ENCODE peak calls at places on chromosomes 4 and X, in five cellular contexts. F is brain microvascular endothelial cell, M is WERI-Rb-1, W is foreskin fibroblast, V is heart right ventricle. E is an unnamed sample.

GRCh38 chr4:173218411-173219125 is 50.0 kb downstream of the GALNT7 start:
- DNase-seq in F (peak), M (no peak), W (peak), V (no peak), E (peak)

GRCh38 chr4:151045907-151046306 is 30.8 kb upstream of the LRBA start:
- DNase-seq in F (no peak), M (peak), W (no peak), V (no peak), E (no peak)

GRCh38 chr4:123777297-123777859 is 380.8 kb downstream of the SPRY1 start:
- DNase-seq in F (no peak), M (no peak), W (peak), V (no peak), E (no peak)

GRCh38 chr4:106140601-106141000 is 175.4 kb downstream of the TBCK start:
- DNase-seq in F (no peak), M (no peak), W (no peak), V (no peak), E (no peak)

GRCh38 chr4:177128306-177128705 is 181.4 kb upstream of the NEIL3 start:
- DNase-seq in F (no peak), M (no peak), W (peak), V (no peak), E (no peak)

GRCh38 chr4:75211422-75211821 is 278.5 kb downstream of the PARM1 start:
- DNase-seq in F (no peak), M (no peak), W (no peak), V (no peak), E (no peak)

GRCh38 chrX:36856849-36857248 is 151.3 kb upstream of the FAM47C start:
- DNase-seq in F (no peak), M (no peak), W (no peak), V (no peak), E (no peak)

GRCh38 chrX:132025085-132025484 is 2.0 kb downstream of the STK26 start:
- DNase-seq in F (no peak), M (no peak), W (no peak), V (no peak), E (no peak)

GRCh38 chr4:188892837-188893236 is 753.6 kb downstream of the TRIML1 start:
- DNase-seq in F (no peak), M (no peak), W (no peak), V (no peak), E (no peak)

GRCh38 chrX:87475793-87476192 is 41.8 kb upstream of the KLHL4 start:
- DNase-seq in F (no peak), M (no peak), W (no peak), V (no peak), E (no peak)

GRCh38 chrX:116204947-116205346 is 34.4 kb downstream of the AGTR2 start:
- DNase-seq in F (peak), M (no peak), W (peak), V (no peak), E (no peak)

GRCh38 chr4:69025191-69025998 is 70.9 kb upstream of the UGT2B7 start:
- DNase-seq in F (no peak), M (peak), W (no peak), V (no peak), E (no peak)

GRCh38 chrX:80282535-80282934 is 137.7 kb upstream of the TENT5D start:
- DNase-seq in F (no peak), M (no peak), W (no peak), V (no peak), E (no peak)

GRCh38 chr4:113410686-113411085 is 350.9 kb downstream of the CAMK2D start:
- DNase-seq in F (no peak), M (no peak), W (no peak), V (no peak), E (no peak)

GRCh38 chrX:3181846-3182245 is 140.6 kb downstream of the ARSF start:
- DNase-seq in F (no peak), M (no peak), W (peak), V (no peak), E (no peak)

GRCh38 chr4:29075366-29075765 is 1644.8 kb upstream of the PCDH7 start:
- DNase-seq in F (no peak), M (no peak), W (no peak), V (no peak), E (no peak)

GRCh38 chr4:76459291-76459723 is 24.3 kb downstream of the SHROOM3 start:
- DNase-seq in F (peak), M (no peak), W (no peak), V (no peak), E (peak)

GRCh38 chr4:68373513-68373912 is 23.6 kb upstream of the YTHDC1 start:
- DNase-seq in F (peak), M (no peak), W (peak), V (peak), E (no peak)

GRCh38 chr4:85498068-85498733 is 23.3 kb downstream of the ARHGAP24 start:
- DNase-seq in F (peak), M (no peak), W (peak), V (no peak), E (no peak)

GRCh38 chr4:38119663-38120374 is 159.6 kb downstream of the PTTG2 start:
- DNase-seq in F (peak), M (peak), W (peak), V (peak), E (no peak)

GRCh38 chr4:176548571-176548970 is 228.8 kb downstream of the SPCS3 start:
- DNase-seq in F (peak), M (peak), W (peak), V (no peak), E (peak)

GRCh38 chr4:152359208-152360044 is 176.5 kb downstream of the FBXW7 start:
- DNase-seq in F (no peak), M (no peak), W (no peak), V (no peak), E (no peak)

GRCh38 chr4:88219099-88219498 is 60.7 kb upstream of the ABCG2 start:
- DNase-seq in F (no peak), M (no peak), W (peak), V (no peak), E (peak)

GRCh38 chr4:140802591-140802990 is 46.4 kb upstream of the TBC1D9 start:
- DNase-seq in F (no peak), M (peak), W (no peak), V (no peak), E (no peak)

GRCh38 chrX:19344207-19344534 is 444 bp downstream of the PDHA1 start:
- DNase-seq in F (no peak), M (no peak), W (no peak), V (no peak), E (no peak)

GRCh38 chr4:160510925-160511324 is 1408.0 kb downstream of the RAPGEF2 start:
- DNase-seq in F (peak), M (no peak), W (no peak), V (no peak), E (no peak)

GRCh38 chr4:157012781-157013180 is 41.2 kb upstream of the PDGFC start:
- DNase-seq in F (peak), M (no peak), W (no peak), V (no peak), E (peak)

GRCh38 chr4:68175562-68176155 is 46.0 kb upstream of the TMPRSS11F start:
- DNase-seq in F (peak), M (peak), W (peak), V (no peak), E (peak)

DNA sequence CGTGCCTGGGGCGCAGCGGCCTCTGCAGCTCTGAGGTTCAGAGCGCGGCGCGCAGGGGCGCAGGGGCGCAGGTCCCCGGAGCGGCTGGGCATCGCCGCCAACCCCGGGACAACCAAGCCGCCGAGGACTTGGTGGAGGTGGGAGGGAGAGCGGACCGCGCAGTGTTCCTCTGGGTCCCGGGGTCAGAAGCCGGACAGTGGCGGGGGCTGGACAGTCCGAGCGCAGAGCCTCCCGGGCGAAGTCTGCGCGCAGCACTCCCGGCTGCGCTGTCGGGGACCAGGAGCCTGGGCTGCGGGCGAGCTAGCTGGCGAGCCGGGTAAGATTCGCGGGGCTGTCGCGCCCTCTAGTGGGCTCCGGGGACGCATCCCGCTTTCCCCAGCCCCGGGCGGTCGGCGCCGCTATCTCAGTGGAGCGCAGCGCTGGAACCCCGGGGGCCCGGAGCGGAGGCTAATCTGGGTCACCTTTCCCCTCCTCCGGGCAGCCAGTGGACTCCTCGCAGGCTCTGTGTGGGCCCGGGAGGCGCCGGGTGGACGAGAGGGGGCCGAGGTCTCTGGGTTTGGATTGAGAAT is 4.1 kb downstream of the PDGFRA start:
- DNase-seq in F (peak), M (peak), W (peak), V (peak), E (no peak)
- TF ChIP-seq CTCF in F (peak), M (peak), W (peak), V (peak), E (peak)

GRCh38 chr4:73870260-73870659 is 1.1 kb downstream of the CXCL1 start:
- DNase-seq in F (no peak), M (no peak), W (no peak), V (no peak), E (no peak)

GRCh38 chr4:73869130-73870055 is at the start of gene CXCL1:
- DNase-seq in F (no peak), M (peak), W (peak), V (peak), E (no peak)

GRCh38 chr4:73872331-73873108 is 3.3 kb downstream of the CXCL1 start:
- DNase-seq in F (no peak), M (no peak), W (no peak), V (no peak), E (no peak)

GRCh38 chr4:73871911-73872310 is 2.7 kb downstream of the CXCL1 start:
- DNase-seq in F (no peak), M (no peak), W (no peak), V (no peak), E (no peak)

GRCh38 chr4:73870778-73871177 is 1.6 kb downstream of the CXCL1 start:
- DNase-seq in F (no peak), M (no peak), W (peak), V (no peak), E (no peak)
- H3K4me3 ChIP-seq in F (no peak), M (no peak), W (no peak), V (no peak), E (no peak)

GRCh38 chr4:35725131-35725530 is 519.2 kb downstream of the ARAP2 start:
- DNase-seq in F (no peak), M (no peak), W (no peak), V (no peak), E (no peak)
- TF ChIP-seq CTCF in F (no peak), M (peak), W (no peak), V (no peak), E (no peak)

DNA sequence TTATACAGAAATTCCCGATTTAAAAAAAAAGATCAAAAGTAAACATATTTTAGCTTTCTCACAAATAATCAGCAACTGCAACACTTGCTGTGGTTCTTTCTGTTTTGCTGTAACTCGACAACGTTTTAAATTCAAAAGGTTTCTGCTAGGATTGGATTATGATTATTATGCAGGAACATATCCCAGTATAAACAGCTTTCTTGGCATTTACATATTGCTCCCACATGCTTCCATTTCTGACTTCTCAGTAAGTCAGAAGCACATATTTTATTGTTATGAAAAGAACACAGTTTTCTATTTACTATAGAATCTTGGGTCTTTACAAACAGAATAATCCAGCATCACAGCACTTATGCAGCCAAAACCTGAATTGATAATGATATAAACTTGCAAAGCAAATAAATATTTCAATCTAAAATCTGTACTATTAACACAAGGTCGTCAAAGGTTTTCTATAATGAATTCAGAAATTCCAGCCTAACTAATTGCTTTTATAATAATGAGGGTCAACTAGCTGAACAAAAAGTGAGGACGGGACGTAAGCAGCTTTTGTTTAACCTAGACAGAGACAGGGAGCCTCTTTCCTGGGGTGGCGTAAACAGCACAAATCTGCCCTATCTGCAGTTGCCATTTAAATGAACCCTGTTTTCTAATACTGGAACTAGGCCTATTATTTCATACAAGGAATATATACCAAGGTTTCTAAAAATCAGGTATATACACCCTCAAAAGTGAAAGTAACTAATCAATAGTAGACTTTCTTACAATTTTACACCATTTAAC is 9.8 kb upstream of the PCDH18 start:
- DNase-seq in F (no peak), M (no peak), W (peak), V (no peak), E (no peak)
- H3K4me3 ChIP-seq in F (peak), M (no peak), W (peak), V (no peak), E (peak)

DNA sequence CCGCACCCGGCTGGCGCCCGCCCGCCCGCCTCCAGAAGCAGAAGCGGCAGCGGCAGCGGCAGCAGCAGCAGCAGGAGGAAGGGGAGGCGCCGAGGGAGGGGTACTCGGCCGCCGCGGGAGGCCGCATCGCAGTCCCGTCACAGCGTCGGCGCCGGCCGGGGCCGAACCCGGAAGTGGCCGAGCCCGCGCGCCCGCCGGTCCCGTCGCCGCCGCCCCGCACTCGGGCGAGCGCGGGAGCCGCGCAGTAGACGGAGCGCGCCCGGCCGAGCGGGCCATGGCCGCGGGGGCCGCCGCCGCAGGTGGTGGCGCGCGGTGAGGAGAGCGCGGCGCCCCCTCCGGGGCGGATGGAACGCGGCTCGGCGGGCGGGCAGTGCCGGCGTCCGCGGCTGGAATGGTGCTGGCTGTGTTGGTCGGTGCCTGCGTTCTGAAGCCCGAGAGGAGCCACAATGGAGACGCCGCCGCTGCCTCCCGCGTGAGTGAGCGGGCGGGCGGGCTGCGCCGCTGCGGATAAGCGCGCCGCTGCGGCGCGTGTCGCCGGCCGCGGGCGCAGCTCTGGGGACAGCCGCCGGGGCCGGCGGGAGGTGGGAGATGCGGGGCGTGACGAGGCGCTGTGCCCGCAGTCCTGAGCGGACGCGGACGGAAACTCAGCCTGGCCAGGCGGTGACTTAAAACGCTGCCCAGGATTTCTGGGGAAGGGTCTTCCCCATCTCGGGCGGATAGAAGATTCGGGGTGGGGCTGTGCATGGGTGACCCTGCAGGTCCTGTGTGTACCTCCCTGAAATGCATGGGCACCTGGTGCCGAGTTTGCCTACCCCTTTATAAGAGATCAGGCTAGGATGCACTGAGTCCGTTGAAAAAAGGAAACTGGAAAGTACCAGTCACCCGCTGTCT is at the start of gene KLHL2:
- DNase-seq in F (peak), M (peak), W (peak), V (peak), E (no peak)
- TF ChIP-seq CTCF in F (no peak), M (no peak), W (no peak), V (no peak), E (no peak)

GRCh38 chrX:84165716-84166115 is 22.3 kb downstream of the RPS6KA6 start:
- DNase-seq in F (no peak), M (no peak), W (no peak), V (no peak), E (no peak)
- H3K4me3 ChIP-seq in F (no peak), M (no peak), W (no peak), V (no peak), E (no peak)

DNA sequence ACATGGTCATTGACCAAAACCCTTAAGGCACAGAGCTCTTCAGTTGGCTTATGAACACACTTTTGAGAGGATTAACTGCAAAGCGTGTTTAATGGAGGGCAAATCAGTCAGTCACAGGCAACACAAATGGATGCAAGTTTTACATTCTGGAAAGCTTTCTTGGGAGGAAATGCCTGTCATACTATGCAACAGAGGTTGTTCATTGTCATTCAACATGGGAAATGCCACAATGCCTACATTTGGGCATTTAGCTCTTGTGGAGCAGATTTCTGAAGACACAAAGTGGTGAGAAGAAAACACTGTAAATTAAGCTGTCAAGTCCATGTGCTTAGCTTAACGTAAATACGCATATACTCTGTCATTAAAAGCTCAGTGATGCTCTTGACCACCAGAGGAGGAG is 41.0 kb downstream of the CBLL2 start:
- DNase-seq in F (no peak), M (no peak), W (no peak), V (no peak), E (no peak)
- TF ChIP-seq CTCF in F (no peak), M (no peak), W (no peak), V (no peak), E (no peak)

GRCh38 chrX:20461576-20461975 is 194.9 kb upstream of the RPS6KA3 start:
- DNase-seq in F (no peak), M (no peak), W (peak), V (no peak), E (peak)

GRCh38 chrX:20455001-20455400 is 188.3 kb upstream of the RPS6KA3 start:
- DNase-seq in F (no peak), M (no peak), W (no peak), V (no peak), E (no peak)

GRCh38 chrX:20456971-20457370 is 190.3 kb upstream of the RPS6KA3 start:
- DNase-seq in F (no peak), M (no peak), W (no peak), V (no peak), E (no peak)

GRCh38 chrX:20463296-20464075 is 196.8 kb upstream of the RPS6KA3 start:
- DNase-seq in F (no peak), M (no peak), W (no peak), V (no peak), E (no peak)

DNA sequence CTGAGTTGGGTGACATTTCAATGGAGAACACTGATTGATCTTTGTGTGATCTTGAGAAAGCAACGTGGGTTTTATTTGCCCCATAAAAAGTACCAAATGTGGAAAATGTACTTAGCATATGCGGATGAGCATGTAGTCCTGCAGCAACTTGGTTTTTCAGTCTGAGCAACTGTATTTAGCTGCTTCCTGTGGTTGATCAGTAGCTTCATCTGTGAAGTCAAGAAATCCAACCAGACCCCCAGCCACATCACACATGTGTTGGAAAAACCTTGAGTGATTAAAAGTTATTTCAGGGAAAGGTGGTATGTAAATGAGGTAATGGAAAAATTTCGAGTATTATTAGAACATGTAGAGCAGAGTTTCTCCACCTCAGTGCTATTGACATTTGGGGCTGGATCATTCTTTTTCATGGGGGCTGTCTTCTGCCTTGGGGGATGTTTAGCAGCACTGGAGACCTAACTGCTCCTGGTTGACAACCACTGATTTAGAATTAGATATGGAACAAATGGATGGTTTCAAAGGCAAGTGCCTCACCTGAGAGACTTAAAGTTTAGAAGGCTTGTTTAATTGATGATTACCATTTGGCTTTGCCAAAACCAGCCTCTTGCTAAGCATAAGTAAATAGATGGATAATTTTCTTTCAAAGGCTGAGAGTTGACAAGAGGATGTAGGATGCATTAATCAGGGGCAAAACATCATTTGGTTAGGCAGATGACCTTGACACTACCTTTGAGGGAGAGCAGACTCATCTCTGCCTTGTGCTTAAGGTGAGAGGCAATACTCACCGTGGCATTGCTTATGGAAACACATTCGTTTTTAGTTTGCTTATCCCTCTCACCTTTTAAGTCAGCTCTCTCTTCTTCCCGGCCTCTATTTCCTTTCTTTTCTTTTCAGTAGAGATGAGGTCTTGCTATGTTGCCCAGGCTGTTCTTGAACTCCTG is 193.0 kb upstream of the RPS6KA3 start:
- DNase-seq in F (no peak), M (no peak), W (no peak), V (no peak), E (no peak)
- H3K4me3 ChIP-seq in F (no peak), M (no peak), W (no peak), V (no peak), E (no peak)

GRCh38 chrX:23554304-23554703 is 113.0 kb upstream of the PRDX4 start:
- DNase-seq in F (peak), M (no peak), W (peak), V (no peak), E (peak)
- TF ChIP-seq CTCF in F (peak), M (peak), W (peak), V (peak), E (peak)

GRCh38 chr4:7902101-7902553 is 37.5 kb downstream of the AFAP1 start:
- DNase-seq in F (no peak), M (peak), W (no peak), V (no peak), E (no peak)
- H3K4me3 ChIP-seq in F (no peak), M (no peak), W (no peak), V (no peak), E (no peak)